ENCODE peak calls at places on chromosomes 11 and 22, in eight cellular contexts. X, W, B, Z, I, C, O and G are unnamed samples.

GRCh38 chr22:50376064-50376747 is 33.1 kb downstream of the PPP6R2 start:
- DNase-seq in X (no peak), W (no peak), B (no peak), Z (no peak), I (no peak), C (no peak), O (no peak), G (no peak)

GRCh38 chr11:59510917-59511589 is at the start of gene OR4D9:
- DNase-seq in X (no peak), W (no peak), B (no peak), Z (no peak), I (no peak), C (no peak), O (no peak), G (peak; percentile 7)

GRCh38 chr22:17712441-17712840 is 61.8 kb downstream of the BID start:
- DNase-seq in X (no peak), W (no peak), B (no peak), Z (no peak), I (no peak), C (peak; percentile 22), O (no peak), G (no peak)

GRCh38 chr11:60928563-60929001 is 4.3 kb downstream of the TMEM132A start:
- DNase-seq in X (peak; percentile 46), W (no peak), B (no peak), Z (no peak), I (no peak), C (no peak), O (no peak), G (no peak)

GRCh38 chr11:7160814-7161489 is 72.2 kb downstream of the RBMXL2 start:
- DNase-seq in X (no peak), W (no peak), B (no peak), Z (no peak), I (no peak), C (no peak), O (no peak), G (no peak)

GRCh38 chr11:27485930-27486773 is 13.6 kb upstream of the LGR4 start:
- DNase-seq in X (peak; percentile 25), W (no peak), B (peak; percentile 53), Z (peak; percentile 70), I (no peak), C (peak; percentile 69), O (no peak), G (peak; percentile 93)

GRCh38 chr11:27161071-27161470 is 120.5 kb downstream of the BBOX1 start:
- DNase-seq in X (no peak), W (no peak), B (no peak), Z (no peak), I (no peak), C (peak; percentile 48), O (no peak), G (no peak)

GRCh38 chr11:62242021-62242420 is at the start of gene SCGB1D2:
- DNase-seq in X (no peak), W (no peak), B (no peak), Z (peak; percentile 91), I (no peak), C (no peak), O (peak; percentile 9), G (no peak)

GRCh38 chr11:131598305-131598704 is 227.9 kb downstream of the NTM start:
- DNase-seq in X (peak; percentile 48), W (no peak), B (no peak), Z (no peak), I (no peak), C (no peak), O (peak; percentile 64), G (no peak)

GRCh38 chr11:115607621-115608191 is 103.5 kb upstream of the CADM1 start:
- DNase-seq in X (no peak), W (no peak), B (no peak), Z (peak; percentile 22), I (no peak), C (no peak), O (no peak), G (no peak)

GRCh38 chr11:9180784-9181183 is 84.4 kb downstream of the DENND5A start:
- DNase-seq in X (no peak), W (no peak), B (no peak), Z (no peak), I (no peak), C (peak; percentile 82), O (no peak), G (no peak)

GRCh38 chr11:44530413-44531115 is 34.9 kb upstream of the CD82 start:
- DNase-seq in X (peak; percentile 16), W (no peak), B (no peak), Z (no peak), I (no peak), C (no peak), O (no peak), G (no peak)

GRCh38 chr22:20219667-20220628 is 48.2 kb downstream of the RTN4R start:
- DNase-seq in X (no peak), W (no peak), B (no peak), Z (no peak), I (no peak), C (no peak), O (no peak), G (peak; percentile 45)

GRCh38 chr11:92257536-92257935 is 32.9 kb downstream of the FAT3 start:
- DNase-seq in X (no peak), W (no peak), B (no peak), Z (no peak), I (no peak), C (no peak), O (no peak), G (no peak)

GRCh38 chr22:29475550-29475949 is 4.5 kb upstream of the NEFH start:
- DNase-seq in X (no peak), W (no peak), B (peak; percentile 60), Z (no peak), I (no peak), C (no peak), O (no peak), G (no peak)

GRCh38 chr22:37499006-37499707 is 13.0 kb upstream of the MFNG start:
- DNase-seq in X (peak; percentile 45), W (no peak), B (no peak), Z (no peak), I (no peak), C (no peak), O (no peak), G (no peak)

GRCh38 chr22:29330753-29331152 is 15.3 kb upstream of the RASL10A start:
- DNase-seq in X (peak; percentile 57), W (no peak), B (no peak), Z (peak; percentile 76), I (no peak), C (peak; percentile 91), O (no peak), G (no peak)

GRCh38 chr11:3014314-3014938 is 22.3 kb upstream of the NAP1L4 start:
- DNase-seq in X (no peak), W (peak; percentile 38), B (no peak), Z (no peak), I (no peak), C (no peak), O (no peak), G (no peak)

GRCh38 chr11:15123849-15124248 is 9.1 kb downstream of the INSC start:
- DNase-seq in X (no peak), W (no peak), B (no peak), Z (no peak), I (no peak), C (peak; percentile 95), O (no peak), G (peak; percentile 24)

GRCh38 chr11:117822031-117822521 is 2.5 kb downstream of the FXYD2 start:
- DNase-seq in X (peak; percentile 88), W (no peak), B (peak; percentile 48), Z (no peak), I (no peak), C (no peak), O (no peak), G (peak; percentile 75)

GRCh38 chr11:115226556-115226955 is 277.7 kb downstream of the CADM1 start:
- DNase-seq in X (no peak), W (no peak), B (no peak), Z (no peak), I (peak; percentile 3), C (peak; percentile 80), O (no peak), G (peak; percentile 33)

GRCh38 chr11:68812526-68812925 is 29.2 kb downstream of the CPT1A start:
- DNase-seq in X (no peak), W (no peak), B (no peak), Z (no peak), I (no peak), C (no peak), O (no peak), G (no peak)

GRCh38 chr11:2768471-2769408 is 68.9 kb upstream of the KCNQ1OT1 start:
- DNase-seq in X (no peak), W (no peak), B (no peak), Z (no peak), I (peak; percentile 53), C (peak; percentile 87), O (no peak), G (peak; percentile 11)

GRCh38 chr11:4607111-4607510 is 920 bp downstream of the TRIM68 start:
- DNase-seq in X (no peak), W (no peak), B (no peak), Z (no peak), I (no peak), C (peak; percentile 13), O (no peak), G (peak; percentile 2)

GRCh38 chr11:112363527-112363926 is 102.9 kb upstream of the PLET1 start:
- DNase-seq in X (no peak), W (no peak), B (no peak), Z (no peak), I (no peak), C (peak; percentile 45), O (no peak), G (no peak)

GRCh38 chr11:118908931-118909618 is 16.7 kb downstream of the BCL9L start:
- DNase-seq in X (peak; percentile 86), W (no peak), B (peak; percentile 17), Z (peak; percentile 67), I (peak; percentile 87), C (peak; percentile 85), O (no peak), G (peak; percentile 96)

GRCh38 chr11:122113836-122114235 is 2.2 kb downstream of the BLID start:
- DNase-seq in X (no peak), W (no peak), B (no peak), Z (no peak), I (no peak), C (no peak), O (no peak), G (no peak)

GRCh38 chr11:130315354-130315970 is 745 bp upstream of the ZBTB44 start:
- DNase-seq in X (peak; percentile 91), W (peak; percentile 27), B (peak; percentile 23), Z (peak; percentile 60), I (no peak), C (no peak), O (no peak), G (no peak)

GRCh38 chr11:114379394-114380069 is 20.8 kb downstream of the C11orf71 start:
- DNase-seq in X (no peak), W (no peak), B (no peak), Z (no peak), I (no peak), C (no peak), O (no peak), G (no peak)